ENCODE peak calls at places on chromosomes 7 and 10, in ten cellular contexts. H is HCT116, T is uterus, C is A549, I is left lung, J is lower lobe of right lung, K is small intestine, N is colonic mucosa, Z is suprapubic skin, E is sigmoid colon. Y is an unnamed sample. For H3K4me1, the result is how much of the 10 kb centered on the place peaks cover.

GRCh38 chr10:46237815-46238510 is 48.8 kb upstream of the ANTXRL start:
- DNase-seq in H (no peak), T (no peak), C (no peak), I (no peak), J (no peak), K (no peak), N (no peak), Z (no peak), E (no peak), Y (no peak)

GRCh38 chr7:25849361-25850184 is 302.4 kb upstream of the NFE2L3 start:
- DNase-seq in H (no peak), T (peak), C (peak), I (no peak), J (no peak), K (no peak), N (no peak), Z (peak), E (no peak), Y (no peak)

GRCh38 chr10:2296179-2296578 is 558.9 kb upstream of the ADARB2 start:
- DNase-seq in H (no peak), T (no peak), C (no peak), I (no peak), J (no peak), K (no peak), N (no peak), Z (no peak), E (no peak), Y (no peak)

GRCh38 chr10:121311812-121312443 is 286.3 kb downstream of the FGFR2 start:
- DNase-seq in H (no peak), T (no peak), C (no peak), I (no peak), J (no peak), K (no peak), N (no peak), Z (no peak), E (no peak), Y (no peak)

GRCh38 chr10:4240641-4241197 is 455.7 kb upstream of the KLF6 start:
- DNase-seq in H (no peak), T (no peak), C (no peak), I (no peak), J (no peak), K (no peak), N (no peak), Z (no peak), E (no peak), Y (no peak)

GRCh38 chr7:2461268-2462026 is 14.8 kb downstream of the GRIFIN start:
- DNase-seq in H (no peak), T (no peak), C (no peak), I (no peak), J (no peak), K (no peak), N (no peak), Z (no peak), E (peak), Y (no peak)

GRCh38 chr7:106840342-106840741 is 24.7 kb upstream of the PIK3CG start:
- DNase-seq in H (no peak), T (no peak), C (no peak), I (no peak), J (no peak), K (no peak), N (no peak), Z (no peak), E (no peak), Y (no peak)

GRCh38 chr10:104680467-104681401 is 39.6 kb downstream of the SORCS3 start:
- DNase-seq in H (no peak), T (no peak), C (peak), I (peak), J (no peak), K (no peak), N (peak), Z (no peak), E (no peak), Y (no peak)

GRCh38 chr10:73785721-73786511 is 510 bp downstream of the ZSWIM8 start:
- DNase-seq in H (no peak), T (no peak), C (no peak), I (no peak), J (peak), K (peak), N (peak), Z (no peak), E (no peak), Y (peak)

GRCh38 chr7:71721742-71722141 is 589.8 kb downstream of the GALNT17 start:
- DNase-seq in H (no peak), T (no peak), C (no peak), I (no peak), J (no peak), K (no peak), N (no peak), Z (no peak), E (no peak), Y (no peak)

GRCh38 chr7:127715272-127715671 is 63.3 kb downstream of the SND1 start:
- DNase-seq in H (no peak), T (no peak), C (no peak), I (no peak), J (no peak), K (no peak), N (no peak), Z (no peak), E (no peak), Y (no peak)

GRCh38 chr10:29480281-29480954 is 154.4 kb downstream of the SVIL start:
- DNase-seq in H (no peak), T (no peak), C (no peak), I (no peak), J (no peak), K (no peak), N (no peak), Z (no peak), E (no peak), Y (no peak)

GRCh38 chr7:132276986-132277716 is 299.1 kb downstream of the PLXNA4 start:
- DNase-seq in H (no peak), T (no peak), C (peak), I (no peak), J (no peak), K (no peak), N (no peak), Z (no peak), E (no peak), Y (no peak)

GRCh38 chr7:12771378-12771877 is 84.0 kb downstream of the ARL4A start:
- DNase-seq in H (no peak), T (peak), C (no peak), I (no peak), J (no peak), K (peak), N (peak), Z (no peak), E (peak), Y (no peak)

GRCh38 chr10:61705022-61705675 is 42.4 kb downstream of the CABCOCO1 start:
- DNase-seq in H (no peak), T (no peak), C (no peak), I (no peak), J (no peak), K (peak), N (no peak), Z (no peak), E (no peak), Y (no peak)

GRCh38 chr10:132554991-132555647 is 17.5 kb downstream of the INPP5A start:
- DNase-seq in H (no peak), T (peak), C (no peak), I (peak), J (peak), K (no peak), N (no peak), Z (peak), E (peak), Y (peak)

GRCh38 chr7:95319570-95319969 is 4.8 kb downstream of the PON1 start:
- DNase-seq in H (no peak), T (no peak), C (no peak), I (no peak), J (no peak), K (no peak), N (no peak), Z (no peak), E (no peak), Y (no peak)

GRCh38 chr7:158995514-158995913 is 139.2 kb downstream of the DYNC2I1 start:
- DNase-seq in H (no peak), T (no peak), C (no peak), I (peak), J (no peak), K (no peak), N (no peak), Z (no peak), E (no peak), Y (no peak)

GRCh38 chr7:137476937-137477336 is 133.4 kb upstream of the PTN start:
- DNase-seq in H (no peak), T (no peak), C (no peak), I (no peak), J (no peak), K (no peak), N (no peak), Z (no peak), E (no peak), Y (no peak)

GRCh38 chr10:125035136-125035535 is 93.2 kb downstream of the ZRANB1 start:
- DNase-seq in H (peak), T (no peak), C (no peak), I (no peak), J (no peak), K (no peak), N (no peak), Z (no peak), E (no peak), Y (no peak)

GRCh38 chr10:133216776-133217175 is 13.2 kb upstream of the UTF1 start:
- DNase-seq in H (no peak), T (no peak), C (no peak), I (peak), J (no peak), K (no peak), N (no peak), Z (no peak), E (no peak), Y (no peak)

GRCh38 chr7:135755351-135755753 is 6.7 kb upstream of the FAM180A start:
- DNase-seq in H (no peak), T (peak), C (no peak), I (no peak), J (no peak), K (no peak), N (no peak), Z (no peak), E (peak), Y (no peak)

GRCh38 chr7:108145401-108145800 is 15.2 kb upstream of the LAMB4 start:
- DNase-seq in H (no peak), T (no peak), C (no peak), I (no peak), J (no peak), K (no peak), N (no peak), Z (no peak), E (no peak), Y (no peak)

GRCh38 chr7:35801392-35802101 is 690 bp downstream of the SEPTIN7 start:
- DNase-seq in H (no peak), T (peak), C (peak), I (peak), J (peak), K (peak), N (peak), Z (peak), E (peak), Y (peak)

GRCh38 chr10:6171891-6172354 is 30.8 kb upstream of the PFKFB3 start:
- DNase-seq in H (no peak), T (peak), C (no peak), I (peak), J (no peak), K (no peak), N (peak), Z (peak), E (peak), Y (no peak)

GRCh38 chr7:66697451-66698438 is 42.8 kb upstream of the RABGEF1 start:
- DNase-seq in H (no peak), T (peak), C (no peak), I (no peak), J (no peak), K (no peak), N (no peak), Z (no peak), E (peak), Y (no peak)

GRCh38 chr10:125057158-125058001 is 103.0 kb downstream of the CTBP2 start:
- DNase-seq in H (no peak), T (peak), C (no peak), I (peak), J (no peak), K (no peak), N (peak), Z (peak), E (peak), Y (no peak)

GRCh38 chr10:74244097-74244685 is 93.2 kb downstream of the ADK start:
- DNase-seq in H (peak), T (peak), C (no peak), I (no peak), J (no peak), K (peak), N (peak), Z (no peak), E (no peak), Y (no peak)

GRCh38 chr7:12199363-12199762 is 11.7 kb upstream of the TMEM106B start:
- DNase-seq in H (no peak), T (no peak), C (peak), I (no peak), J (no peak), K (peak), N (no peak), Z (no peak), E (no peak), Y (no peak)

GRCh38 chr7:150471886-150472285 is 21.5 kb downstream of the GIMAP8 start:
- DNase-seq in H (no peak), T (no peak), C (no peak), I (no peak), J (no peak), K (no peak), N (no peak), Z (no peak), E (no peak), Y (no peak)
- H3K27ac ChIP-seq in H (no peak), T (no peak), C (no peak), I (no peak), J (no peak), K (no peak), N (no peak), Z (no peak), E (no peak), Y (peak)

GRCh38 chr7:27105161-27106122 is 3.0 kb upstream of the HOXA2 start:
- DNase-seq in H (no peak), T (no peak), C (no peak), I (no peak), J (no peak), K (no peak), N (no peak), Z (no peak), E (no peak), Y (no peak)

GRCh38 chr7:27106906-27107250 is 4.4 kb upstream of the HOXA2 start:
- DNase-seq in H (no peak), T (no peak), C (no peak), I (no peak), J (no peak), K (no peak), N (no peak), Z (no peak), E (no peak), Y (no peak)

GRCh38 chr7:27107391-27107900 is 5.0 kb upstream of the HOXA2 start:
- DNase-seq in H (no peak), T (no peak), C (no peak), I (no peak), J (no peak), K (no peak), N (peak), Z (no peak), E (no peak), Y (no peak)

GRCh38 chr7:27107901-27108381 is 5.5 kb upstream of the HOXA2 start:
- DNase-seq in H (no peak), T (no peak), C (no peak), I (peak), J (no peak), K (no peak), N (no peak), Z (peak), E (peak), Y (no peak)

GRCh38 chr7:27106181-27106905 is 3.9 kb upstream of the HOXA2 start:
- DNase-seq in H (no peak), T (no peak), C (no peak), I (peak), J (no peak), K (no peak), N (peak), Z (peak), E (peak), Y (no peak)
- H3K4me3 ChIP-seq in H (no peak), T (no peak), C (no peak), I (peak), J (peak), K (no peak), N (peak), Z (peak), E (peak), Y (no peak)

GRCh38 chr7:39588401-39588800 is 22.2 kb downstream of the YAE1 start:
- DNase-seq in H (no peak), T (no peak), C (no peak), I (no peak), J (no peak), K (no peak), N (no peak), Z (no peak), E (no peak), Y (no peak)
- H3K4me1 ChIP-seq in H (under half), T (under half), C (under half), I (under half), J (under half), K (under half), N (under half), Z (under half), E (under half), Y (under half)

GRCh38 chr7:100167912-100168323 is 499 bp downstream of the GAL3ST4 start:
- DNase-seq in H (no peak), T (no peak), C (no peak), I (no peak), J (no peak), K (peak), N (peak), Z (no peak), E (no peak), Y (no peak)
- H3K27ac ChIP-seq in H (no peak), T (peak), C (no peak), I (no peak), J (peak), K (peak), N (peak), Z (peak), E (peak), Y (peak)

DNA sequence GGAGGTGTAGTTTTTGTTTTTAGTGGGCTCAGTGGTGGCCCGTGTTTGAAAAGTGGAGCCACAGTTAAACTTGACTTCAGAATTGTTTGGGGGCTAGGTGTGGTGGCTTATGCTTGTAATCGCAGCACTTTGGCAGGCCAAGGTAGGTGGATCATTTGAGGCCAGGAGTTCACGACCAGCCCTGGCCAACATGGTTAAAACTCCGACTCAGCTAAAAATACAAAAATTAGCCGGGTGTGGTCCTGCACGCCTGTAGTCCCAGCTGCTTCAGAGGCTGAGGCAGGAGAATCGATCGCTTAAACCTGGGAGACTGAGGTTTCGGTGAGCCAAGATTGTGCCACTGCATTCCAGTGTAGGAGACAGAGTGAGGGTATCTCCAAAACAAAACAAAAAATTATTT is 1.8 kb downstream of the CCT6A start:
- DNase-seq in H (no peak), T (no peak), C (no peak), I (no peak), J (no peak), K (no peak), N (no peak), Z (no peak), E (no peak), Y (no peak)
- H3K4me3 ChIP-seq in H (peak), T (no peak), C (peak), I (no peak), J (no peak), K (no peak), N (no peak), Z (no peak), E (no peak), Y (no peak)

DNA sequence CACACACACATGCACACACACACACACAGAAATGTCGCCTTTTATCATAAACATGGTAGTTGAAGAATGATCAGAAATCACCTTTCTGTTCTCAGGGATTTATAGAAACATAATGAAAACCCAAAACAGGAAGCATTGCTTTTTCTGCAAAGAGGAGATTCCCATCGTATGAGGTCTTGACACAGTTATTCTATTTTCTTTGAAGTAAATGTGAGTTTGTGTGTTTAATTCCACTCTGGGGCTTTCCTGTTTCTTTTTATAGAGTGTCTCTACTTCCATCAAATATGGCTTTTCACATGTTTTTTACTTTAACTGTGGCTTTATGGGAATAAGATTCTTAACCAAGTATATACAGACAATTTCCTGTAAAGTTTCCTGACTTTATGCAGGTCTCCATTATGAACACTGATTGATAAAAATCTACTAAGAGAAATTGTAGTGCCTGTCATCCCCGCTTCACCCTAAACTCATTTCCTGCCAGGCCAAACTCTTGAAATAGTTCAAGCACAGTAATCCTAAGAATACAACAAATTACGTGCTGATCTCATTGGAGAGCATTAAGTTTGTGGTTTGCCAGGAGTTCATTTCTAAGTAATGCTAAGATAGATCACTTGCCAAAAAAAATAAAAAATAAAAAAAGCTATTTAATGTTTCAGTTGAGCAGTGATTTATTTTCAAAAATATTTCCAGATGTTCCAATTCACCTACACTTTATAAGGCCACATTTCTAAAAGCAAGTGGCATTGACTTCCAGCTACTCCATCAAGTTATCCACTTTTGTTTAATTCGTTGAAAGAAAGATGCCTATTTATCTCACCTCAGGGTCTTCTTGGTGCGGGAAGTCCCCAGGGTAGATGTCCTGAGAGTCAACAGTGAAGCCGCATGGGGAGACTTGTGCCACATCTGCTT is 52.3 kb upstream of the SEC61G start:
- DNase-seq in H (no peak), T (no peak), C (no peak), I (no peak), J (no peak), K (no peak), N (no peak), Z (no peak), E (no peak), Y (no peak)
- H3K4me1 ChIP-seq in H (under half), T (under half), C (under half), I (under half), J (under half), K (under half), N (under half), Z (under half), E (under half), Y (under half)

Y was measured in naive thymus-derived CD4-positive, alpha-beta T cell.